ENCODE peak calls at places on chromosomes 1 and 21, in six cellular contexts. S is Peyer's patch; E is endothelial cell; G is heart left ventricle; X is neural crest cell; K is activated CD8-positive, alpha-beta T cell treated with anti-CD3 and anti-CD28 coated beads for 36 hours. M is an unnamed sample.

GRCh38 chr1:220093361-220094015 is 444 bp upstream of the IARS2 start:
- DNase-seq in S (no peak), E (no peak), G (no peak), X (no peak), K (peak), M (peak)

GRCh38 chr1:174077755-174078490 is 55.8 kb upstream of the RC3H1 start:
- DNase-seq in S (no peak), E (no peak), G (no peak), X (no peak), K (no peak), M (peak)

GRCh38 chr1:219837274-219837993 is 90.9 kb downstream of the SLC30A10 start:
- DNase-seq in S (no peak), E (peak), G (no peak), X (peak), K (peak), M (peak)

GRCh38 chr1:1171551-1172340 is 1.9 kb upstream of the TTLL10 start:
- DNase-seq in S (peak), E (peak), G (peak), X (no peak), K (peak), M (no peak)

GRCh38 chr1:25754421-25755195 is 45.4 kb upstream of the SELENON start:
- DNase-seq in S (no peak), E (no peak), G (no peak), X (no peak), K (peak), M (no peak)

GRCh38 chr1:204296431-204296988 is 63.2 kb downstream of the PLEKHA6 start:
- DNase-seq in S (no peak), E (no peak), G (no peak), X (no peak), K (peak), M (peak)

GRCh38 chr21:16011719-16012118 is 281.9 kb downstream of the USP25 start:
- DNase-seq in S (no peak), E (no peak), G (no peak), X (no peak), K (no peak), M (no peak)

GRCh38 chr21:28253971-28254370 is 738.7 kb downstream of the LTN1 start:
- DNase-seq in S (no peak), E (no peak), G (no peak), X (no peak), K (no peak), M (no peak)

GRCh38 chr1:180173952-180174351 is 19.3 kb downstream of the QSOX1 start:
- DNase-seq in S (peak), E (no peak), G (peak), X (no peak), K (no peak), M (peak)

GRCh38 chr21:25670726-25671125 is 31.7 kb downstream of the JAM2 start:
- DNase-seq in S (no peak), E (no peak), G (no peak), X (no peak), K (no peak), M (peak)

GRCh38 chr1:116408803-116409720 is 36.0 kb downstream of the ATP1A1 start:
- DNase-seq in S (no peak), E (no peak), G (no peak), X (no peak), K (no peak), M (no peak)

GRCh38 chr1:1775364-1776226 is 2.7 kb downstream of the NADK start:
- DNase-seq in S (no peak), E (no peak), G (peak), X (no peak), K (no peak), M (no peak)

GRCh38 chr1:83694449-83694848 is 304.5 kb downstream of the TTLL7 start:
- DNase-seq in S (no peak), E (no peak), G (no peak), X (no peak), K (no peak), M (no peak)

GRCh38 chr1:184823080-184823479 is 68.4 kb upstream of the EDEM3 start:
- DNase-seq in S (no peak), E (no peak), G (no peak), X (no peak), K (no peak), M (peak)

GRCh38 chr1:107198581-107198980 is 57.7 kb downstream of the NTNG1 start:
- DNase-seq in S (no peak), E (no peak), G (no peak), X (no peak), K (no peak), M (peak)

GRCh38 chr1:27269276-27269675 is 34.8 kb downstream of the WDTC1 start:
- DNase-seq in S (no peak), E (no peak), G (no peak), X (no peak), K (no peak), M (no peak)

GRCh38 chr21:45987121-45987711 is 5.6 kb downstream of the COL6A1 start:
- DNase-seq in S (peak), E (peak), G (peak), X (no peak), K (peak), M (no peak)

GRCh38 chr1:165397945-165398344 is 41.4 kb upstream of the LMX1A start:
- DNase-seq in S (no peak), E (peak), G (no peak), X (no peak), K (peak), M (peak)

GRCh38 chr21:32378956-32379355 is 13.9 kb downstream of the URB1 start:
- DNase-seq in S (no peak), E (no peak), G (no peak), X (no peak), K (no peak), M (peak)

GRCh38 chr1:39957299-39958020 is 2.5 kb downstream of the MFSD2A start:
- DNase-seq in S (no peak), E (no peak), G (no peak), X (no peak), K (no peak), M (no peak)

GRCh38 chr1:175376194-175376593 is 183.6 kb upstream of the KIAA0040 start:
- DNase-seq in S (no peak), E (no peak), G (no peak), X (no peak), K (peak), M (peak)
- TF ChIP-seq CTCF in S (no peak), E (no peak), G (peak), X (peak), K (peak), M (peak)

GRCh38 chr21:38821959-38822682 is 16.4 kb downstream of the ETS2 start:
- DNase-seq in S (no peak), E (no peak), G (no peak), X (no peak), K (no peak), M (no peak)
- TF ChIP-seq CTCF in S (no peak), E (no peak), G (no peak), X (no peak), K (no peak), M (no peak)

GRCh38 chr1:8860738-8861516 is 17.6 kb downstream of the ENO1 start:
- DNase-seq in S (no peak), E (no peak), G (no peak), X (no peak), K (no peak), M (no peak)
- TF ChIP-seq CTCF in S (no peak), E (no peak), G (no peak), X (no peak), K (no peak), M (no peak)

GRCh38 chr1:195939844-195940243 is 668.4 kb downstream of the KCNT2 start:
- DNase-seq in S (no peak), E (no peak), G (no peak), X (no peak), K (no peak), M (no peak)
- TF ChIP-seq CTCF in S (no peak), E (no peak), G (peak), X (peak), K (no peak), M (no peak)

DNA sequence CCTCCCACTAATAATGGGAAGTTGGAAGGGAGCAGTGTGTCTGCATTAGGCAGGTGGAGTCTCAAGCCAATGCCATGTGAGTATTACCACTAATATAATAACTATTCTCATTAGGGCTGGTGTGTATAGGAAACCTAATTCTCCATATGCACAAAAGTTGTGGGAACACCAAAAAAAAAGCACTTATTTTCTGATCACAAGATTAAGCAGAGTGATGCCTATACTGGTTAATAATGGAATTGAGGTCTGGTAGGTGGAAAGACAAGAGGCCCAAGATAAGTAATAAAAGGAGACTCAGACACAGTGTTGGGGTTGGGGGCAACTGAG is 7.0 kb upstream of the NPL start:
- DNase-seq in S (no peak), E (no peak), G (no peak), X (no peak), K (no peak), M (no peak)
- TF ChIP-seq CTCF in S (no peak), E (no peak), G (no peak), X (no peak), K (peak), M (no peak)

GRCh38 chr1:55211456-55211855 is 3.7 kb downstream of the USP24 start:
- DNase-seq in S (no peak), E (no peak), G (no peak), X (no peak), K (no peak), M (peak)

GRCh38 chr1:55206210-55206609 is 9.0 kb downstream of the USP24 start:
- DNase-seq in S (no peak), E (no peak), G (no peak), X (no peak), K (no peak), M (no peak)

GRCh38 chr1:55211909-55212308 is 3.3 kb downstream of the USP24 start:
- DNase-seq in S (no peak), E (no peak), G (no peak), X (no peak), K (peak), M (no peak)

GRCh38 chr1:55210990-55211389 is 4.2 kb downstream of the USP24 start:
- DNase-seq in S (no peak), E (no peak), G (no peak), X (no peak), K (no peak), M (no peak)

GRCh38 chr1:55209247-55209646 is 5.9 kb downstream of the USP24 start:
- DNase-seq in S (no peak), E (no peak), G (no peak), X (no peak), K (no peak), M (no peak)
- TF ChIP-seq CTCF in S (no peak), E (no peak), G (no peak), X (no peak), K (no peak), M (no peak)

GRCh38 chr1:228691926-228692325 is 43.4 kb upstream of the RHOU start:
- DNase-seq in S (no peak), E (peak), G (no peak), X (no peak), K (peak), M (peak)
- TF ChIP-seq CTCF in S (peak), E (peak), G (peak), X (peak), K (peak), M (peak)

GRCh38 chr21:33386222-33386784 is 16.9 kb upstream of the IFNGR2 start:
- DNase-seq in S (no peak), E (peak), G (no peak), X (no peak), K (no peak), M (no peak)
- TF ChIP-seq CTCF in S (no peak), E (no peak), G (no peak), X (peak), K (peak), M (peak)

M was measured in fibroblast of villous mesenchyme.